ENCODE peak calls at places on chromosomes 11 and 22, in seven cellular contexts. C is GM10248, X is HFF-Myc, F is GM12865, U is astrocyte, R is spleen, V is dorsolateral prefrontal cortex. W is an unnamed sample.

GRCh38 chr11:111539426-111540113 is 950 bp upstream of the LAYN start:
- DNase-seq in U (no peak), R (no peak), C (no peak), V (no peak), F (no peak), X (no peak), W (no peak)

GRCh38 chr11:94521684-94522083 is 9.4 kb downstream of the C11orf97 start:
- DNase-seq in F (peak; percentile 21), U (no peak), V (no peak), R (no peak), C (no peak), X (no peak), W (no peak)

GRCh38 chr11:72969894-72970335 is 155.7 kb downstream of the ATG16L2 start:
- DNase-seq in F (peak; percentile 85), R (no peak), X (no peak), V (no peak), U (peak; percentile 96), C (peak; percentile 46), W (no peak)

GRCh38 chr11:208177-208916 is 839 bp downstream of the RIC8A start:
- DNase-seq in V (peak; percentile 67), U (peak; percentile 50), X (no peak), R (peak; percentile 97), F (peak; percentile 88), C (peak; percentile 94), W (peak; percentile 84)

GRCh38 chr11:44583353-44583669 is 17.8 kb downstream of the CD82 start:
- DNase-seq in V (no peak), U (no peak), R (no peak), C (no peak), F (no peak), X (no peak), W (no peak)

GRCh38 chr22:38230108-38230825 is 28.5 kb downstream of the MAFF start:
- DNase-seq in C (peak; percentile 74), V (peak; percentile 74), U (no peak), X (peak; percentile 44), R (no peak), F (no peak), W (no peak)

GRCh38 chr22:40043086-40043485 is 48.3 kb downstream of the FAM83F start:
- DNase-seq in F (no peak), V (no peak), C (no peak), R (no peak), U (no peak), X (no peak), W (no peak)

GRCh38 chr11:118497831-118498230 is 29.4 kb upstream of the TTC36 start:
- DNase-seq in U (peak; percentile 75), F (no peak), C (no peak), V (no peak), R (no peak), X (peak; percentile 87), W (no peak)

GRCh38 chr11:47869548-47870393 is 21.6 kb upstream of the NUP160 start:
- DNase-seq in X (no peak), F (no peak), R (no peak), U (no peak), C (no peak), V (no peak), W (no peak)

GRCh38 chr11:64334764-64335741 is 5.0 kb upstream of the CCDC88B start:
- DNase-seq in V (no peak), U (peak; percentile 94), R (no peak), C (peak; percentile 88), F (peak; percentile 94), X (peak; percentile 65), W (peak; percentile 87)

GRCh38 chr11:3132271-3132781 is 32.8 kb downstream of the OSBPL5 start:
- DNase-seq in C (no peak), F (no peak), R (peak; percentile 38), V (no peak), X (no peak), U (no peak), W (no peak)

GRCh38 chr11:952406-953385 is 27.0 kb downstream of the AP2A2 start:
- DNase-seq in V (no peak), R (no peak), U (peak; percentile 73), F (no peak), C (no peak), X (no peak), W (no peak)

GRCh38 chr11:20081336-20081735 is 78.9 kb downstream of the DBX1 start:
- DNase-seq in F (no peak), U (no peak), X (no peak), C (no peak), R (no peak), V (no peak), W (no peak)

GRCh38 chr22:29112102-29112501 is 39.3 kb downstream of the KREMEN1 start:
- DNase-seq in C (no peak), X (no peak), F (no peak), U (no peak), R (no peak), V (no peak), W (no peak)

GRCh38 chr11:69721745-69722144 is 17.9 kb upstream of the FGF19 start:
- DNase-seq in U (no peak), X (no peak), V (no peak), C (no peak), F (no peak), R (no peak), W (no peak)
- TF ChIP-seq CTCF in U (no peak), X (peak; percentile 14), V (no peak), C (no peak), F (no peak), R (no peak), W (no peak)

GRCh38 chr22:48372395-48372794 is 1455.3 kb downstream of the BRD1 start:
- DNase-seq in X (no peak), C (no peak), U (no peak), R (peak; percentile 51), F (no peak), V (no peak), W (no peak)

GRCh38 chr22:48370508-48371325 is 1457.0 kb downstream of the BRD1 start:
- DNase-seq in X (no peak), V (no peak), U (no peak), C (no peak), R (peak; percentile 40), F (no peak), W (no peak)

GRCh38 chr22:48371391-48371790 is 1456.3 kb downstream of the BRD1 start:
- DNase-seq in U (no peak), X (no peak), F (no peak), R (peak; percentile 28), C (no peak), V (no peak), W (no peak)

GRCh38 chr22:48376428-48376827 is 1451.2 kb downstream of the BRD1 start:
- DNase-seq in U (no peak), X (no peak), F (no peak), V (no peak), C (no peak), R (peak; percentile 25), W (peak; percentile 35)

GRCh38 chr22:48373626-48374173 is 1454.0 kb downstream of the BRD1 start:
- DNase-seq in R (peak; percentile 32), U (no peak), V (no peak), X (no peak), F (no peak), C (no peak), W (no peak)
- TF ChIP-seq CTCF in R (no peak), U (no peak), V (no peak), X (no peak), F (no peak), C (no peak), W (no peak)

GRCh38 chr11:126484266-126484665 is 128.8 kb downstream of the ST3GAL4 start:
- DNase-seq in R (no peak), X (no peak), F (no peak), U (peak; percentile 82), V (no peak), C (no peak), W (no peak)

GRCh38 chr11:126487711-126488110 is 132.2 kb downstream of the ST3GAL4 start:
- DNase-seq in R (peak; percentile 56), C (no peak), V (no peak), X (no peak), F (no peak), U (no peak), W (no peak)

GRCh38 chr11:126483796-126484195 is 128.3 kb downstream of the ST3GAL4 start:
- DNase-seq in R (peak; percentile 17), V (no peak), C (no peak), F (no peak), U (no peak), X (no peak), W (no peak)

GRCh38 chr11:126485986-126486635 is 130.6 kb downstream of the ST3GAL4 start:
- DNase-seq in R (peak; percentile 47), U (no peak), C (no peak), V (no peak), F (no peak), X (no peak), W (no peak)

DNA sequence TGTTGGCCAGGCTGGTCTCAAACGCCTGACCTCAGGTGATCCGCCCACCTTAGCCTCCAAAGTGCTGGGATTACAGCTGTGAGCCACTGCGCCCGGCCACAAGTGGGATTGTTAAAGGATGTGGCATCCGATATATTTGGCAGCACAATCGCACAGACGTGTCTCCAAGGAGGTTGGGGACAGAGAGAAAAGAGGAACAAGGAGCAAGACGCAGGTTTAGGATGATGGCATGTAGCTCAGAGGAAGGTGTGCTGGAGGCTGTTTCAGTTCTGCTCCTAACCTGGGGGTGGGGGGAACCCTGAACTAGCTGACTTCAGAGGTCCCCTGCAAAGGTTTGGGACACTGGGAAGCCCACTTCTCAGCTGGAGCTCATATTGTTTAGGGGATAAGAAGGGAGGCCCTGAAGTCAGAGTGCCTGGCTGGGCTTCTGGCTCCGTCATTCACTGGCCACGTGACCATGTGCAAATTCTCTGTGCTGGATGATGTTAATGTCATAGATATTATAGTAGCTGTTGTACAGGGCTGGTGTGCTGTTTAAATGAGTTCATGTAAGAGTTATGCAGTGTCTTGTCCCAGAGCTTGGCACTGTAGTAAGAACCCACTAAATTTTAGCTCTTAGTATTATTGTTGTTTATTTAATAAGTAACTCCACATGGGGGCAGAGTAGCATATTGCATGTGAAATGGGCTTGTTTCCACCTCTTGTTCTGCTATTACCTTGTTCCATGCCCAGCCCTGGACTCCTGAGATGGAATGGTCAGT is 129.7 kb downstream of the ST3GAL4 start:
- DNase-seq in U (peak; percentile 13), R (peak; percentile 52), C (peak; percentile 64), V (no peak), F (peak; percentile 33), X (no peak), W (no peak)
- TF ChIP-seq CTCF in U (peak; percentile 11), R (no peak), C (no peak), V (no peak), F (no peak), X (no peak), W (no peak)

DNA sequence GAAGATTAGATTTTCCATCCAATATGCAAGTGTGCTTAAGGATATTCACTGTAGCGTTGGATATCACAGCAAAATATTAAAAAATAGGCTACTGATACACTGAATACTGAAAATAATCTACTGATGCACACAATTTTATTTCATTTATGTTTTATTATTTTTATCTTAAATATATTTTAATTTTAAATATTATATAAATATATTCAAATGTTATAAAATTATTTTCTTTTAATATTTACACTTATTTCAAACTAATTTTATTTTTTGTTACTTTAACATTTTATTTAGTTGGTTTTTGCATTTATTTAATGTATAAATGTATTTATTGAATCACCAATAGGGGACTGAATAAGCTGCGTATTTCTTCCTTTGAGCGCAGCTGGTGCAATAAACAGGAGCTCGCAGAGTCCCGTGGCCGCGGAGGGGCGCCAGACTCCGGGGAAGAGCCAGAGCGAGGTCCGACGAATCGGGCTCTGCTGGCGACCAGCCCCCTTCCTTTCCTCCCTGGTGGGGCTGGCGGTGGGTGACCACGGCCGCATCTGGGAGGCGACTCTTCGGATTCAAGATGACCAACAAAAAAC is 12.2 kb downstream of the MMP3 start:
- DNase-seq in X (peak; percentile 39), V (no peak), F (peak; percentile 23), R (no peak), C (peak; percentile 22), U (no peak), W (peak; percentile 35)
- TF ChIP-seq CTCF in X (peak; percentile 85), V (no peak), F (peak; percentile 37), R (no peak), C (peak; percentile 28), U (peak; percentile 24), W (no peak)